ENCODE peak calls at places on chromosomes 12 and 14, in nine cellular contexts. W is naive thymus-derived CD4-positive, alpha-beta T cell; G is cardiac fibroblast; Z is hepatocyte; O is GM23338; T is coronary artery; H is neural progenitor cell; J is sigmoid colon; A is lower leg skin. M is an unnamed sample.

GRCh38 chr14:33475623-33476022 is 475.3 kb downstream of the EGLN3 start:
- DNase-seq in W (no peak), G (peak), Z (peak), O (peak), T (no peak), H (peak), J (no peak), A (no peak), M (peak)

GRCh38 chr12:76018111-76018510 is 13.5 kb downstream of the PHLDA1 start:
- DNase-seq in W (no peak), G (peak), Z (peak), O (peak), T (no peak), H (peak), J (no peak), A (no peak), M (peak)

GRCh38 chr12:120640840-120641833 is 711 bp downstream of the CABP1 start:
- DNase-seq in W (peak), G (peak), Z (peak), O (peak), T (no peak), H (peak), J (no peak), A (no peak), M (peak)

GRCh38 chr12:25957898-25958253 is 606 bp upstream of the RASSF8 start:
- DNase-seq in W (no peak), G (peak), Z (no peak), O (peak), T (no peak), H (no peak), J (no peak), A (no peak), M (peak)

GRCh38 chr12:94244165-94245133 is 96.1 kb downstream of the PLXNC1 start:
- DNase-seq in W (no peak), G (no peak), Z (no peak), O (no peak), T (no peak), H (no peak), J (no peak), A (no peak), M (no peak)

GRCh38 chr12:288687-289086 is 26.1 kb upstream of the SLC6A13 start:
- DNase-seq in W (no peak), G (peak), Z (no peak), O (no peak), T (no peak), H (no peak), J (no peak), A (no peak), M (peak)

GRCh38 chr14:50924848-50925247 is 19.4 kb downstream of the PYGL start:
- DNase-seq in W (no peak), G (no peak), Z (no peak), O (no peak), T (no peak), H (no peak), J (no peak), A (no peak), M (no peak)

GRCh38 chr12:52259850-52260249 is 14.6 kb upstream of the KRT86 start:
- DNase-seq in W (no peak), G (no peak), Z (no peak), O (no peak), T (no peak), H (no peak), J (no peak), A (no peak), M (no peak)

GRCh38 chr12:64737539-64737938 is 21.7 kb downstream of the GNS start:
- DNase-seq in W (peak), G (no peak), Z (no peak), O (no peak), T (no peak), H (no peak), J (no peak), A (no peak), M (no peak)

GRCh38 chr14:24238123-24238522 is 4.3 kb downstream of the TINF2 start:
- DNase-seq in W (no peak), G (no peak), Z (peak), O (no peak), T (no peak), H (no peak), J (no peak), A (peak), M (no peak)

GRCh38 chr14:99244960-99245340 is 27.0 kb downstream of the BCL11B start:
- DNase-seq in W (no peak), G (no peak), Z (no peak), O (peak), T (no peak), H (no peak), J (no peak), A (no peak), M (no peak)

GRCh38 chr14:72904840-72905561 is 11.1 kb upstream of the DPF3 start:
- DNase-seq in W (peak), G (peak), Z (peak), O (peak), T (peak), H (peak), J (peak), A (no peak), M (peak)

GRCh38 chr14:59154383-59154782 is 34.1 kb upstream of the DAAM1 start:
- DNase-seq in W (peak), G (peak), Z (no peak), O (no peak), T (no peak), H (no peak), J (no peak), A (no peak), M (peak)

GRCh38 chr12:8742501-8742900 is 44.7 kb downstream of the RIMKLB start:
- DNase-seq in W (no peak), G (peak), Z (no peak), O (no peak), T (no peak), H (no peak), J (no peak), A (no peak), M (peak)

GRCh38 chr14:72906316-72906715 is 12.4 kb upstream of the DPF3 start:
- DNase-seq in W (no peak), G (peak), Z (no peak), O (no peak), T (peak), H (no peak), J (no peak), A (no peak), M (peak)

GRCh38 chr12:321606-322326 is 59.1 kb upstream of the SLC6A13 start:
- DNase-seq in W (no peak), G (peak), Z (peak), O (no peak), T (no peak), H (no peak), J (no peak), A (no peak), M (peak)

GRCh38 chr14:33165926-33166289 is 227.2 kb downstream of the NPAS3 start:
- DNase-seq in W (no peak), G (no peak), Z (no peak), O (no peak), T (no peak), H (no peak), J (no peak), A (no peak), M (no peak)

GRCh38 chr12:47121146-47121545 is 41.4 kb upstream of the AMIGO2 start:
- DNase-seq in W (no peak), G (no peak), Z (no peak), O (no peak), T (no peak), H (no peak), J (no peak), A (no peak), M (peak)

GRCh38 chr14:97603201-97603600 is 806.0 kb downstream of the VRK1 start:
- DNase-seq in W (no peak), G (no peak), Z (no peak), O (no peak), T (no peak), H (no peak), J (no peak), A (no peak), M (no peak)

GRCh38 chr12:132466241-132467188 is 23.4 kb upstream of the FBRSL1 start:
- DNase-seq in W (no peak), G (peak), Z (no peak), O (no peak), T (no peak), H (no peak), J (no peak), A (no peak), M (peak)

GRCh38 chr12:57611116-57611809 is at the start of gene ARHGEF25:
- DNase-seq in W (no peak), G (peak), Z (peak), O (peak), T (peak), H (peak), J (peak), A (peak), M (peak)

GRCh38 chr14:32075636-32076277 is 1.3 kb upstream of the ARHGAP5 start:
- DNase-seq in W (no peak), G (peak), Z (peak), O (peak), T (peak), H (peak), J (peak), A (no peak), M (peak)

GRCh38 chr12:6792522-6793201 is 3.3 kb downstream of the CD4 start:
- DNase-seq in W (peak), G (peak), Z (no peak), O (no peak), T (no peak), H (peak), J (peak), A (no peak), M (no peak)

GRCh38 chr12:45336331-45336730 is 120.4 kb downstream of the ANO6 start:
- DNase-seq in W (no peak), G (peak), Z (peak), O (no peak), T (no peak), H (no peak), J (no peak), A (no peak), M (peak)

GRCh38 chr14:68695326-68695768 is 97.5 kb downstream of the ZFP36L1 start:
- DNase-seq in W (no peak), G (peak), Z (no peak), O (no peak), T (peak), H (no peak), J (peak), A (peak), M (peak)

GRCh38 chr14:72416892-72417291 is 477.0 kb downstream of the DPF3 start:
- DNase-seq in W (no peak), G (no peak), Z (no peak), O (no peak), T (no peak), H (no peak), J (no peak), A (no peak), M (no peak)

GRCh38 chr12:128542844-128543243 is 275.9 kb downstream of the TMEM132C start:
- DNase-seq in W (no peak), G (no peak), Z (no peak), O (no peak), T (no peak), H (no peak), J (no peak), A (no peak), M (no peak)

GRCh38 chr12:8662592-8662991 is at the start of gene MFAP5:
- DNase-seq in W (no peak), G (peak), Z (no peak), O (peak), T (no peak), H (peak), J (peak), A (no peak), M (no peak)

GRCh38 chr14:65791551-65791981 is 379.0 kb downstream of the FUT8 start:
- DNase-seq in W (peak), G (peak), Z (no peak), O (no peak), T (no peak), H (no peak), J (no peak), A (no peak), M (peak)

GRCh38 chr12:2167231-2167630 is 114.4 kb downstream of the CACNA1C start:
- DNase-seq in W (no peak), G (no peak), Z (no peak), O (no peak), T (no peak), H (no peak), J (no peak), A (no peak), M (no peak)
- H3K4me3 ChIP-seq in W (no peak), G (no peak), Z (no peak), O (no peak), T (no peak), H (no peak), J (no peak), A (no peak), M (no peak)

GRCh38 chr14:95918466-95918865 is 41.8 kb downstream of the TUNAR start:
- DNase-seq in W (no peak), G (no peak), Z (peak), O (no peak), T (no peak), H (peak), J (no peak), A (no peak), M (no peak)
- H3K4me3 ChIP-seq in W (no peak), G (no peak), Z (no peak), O (no peak), T (no peak), H (peak), J (no peak), A (no peak), M (no peak)

DNA sequence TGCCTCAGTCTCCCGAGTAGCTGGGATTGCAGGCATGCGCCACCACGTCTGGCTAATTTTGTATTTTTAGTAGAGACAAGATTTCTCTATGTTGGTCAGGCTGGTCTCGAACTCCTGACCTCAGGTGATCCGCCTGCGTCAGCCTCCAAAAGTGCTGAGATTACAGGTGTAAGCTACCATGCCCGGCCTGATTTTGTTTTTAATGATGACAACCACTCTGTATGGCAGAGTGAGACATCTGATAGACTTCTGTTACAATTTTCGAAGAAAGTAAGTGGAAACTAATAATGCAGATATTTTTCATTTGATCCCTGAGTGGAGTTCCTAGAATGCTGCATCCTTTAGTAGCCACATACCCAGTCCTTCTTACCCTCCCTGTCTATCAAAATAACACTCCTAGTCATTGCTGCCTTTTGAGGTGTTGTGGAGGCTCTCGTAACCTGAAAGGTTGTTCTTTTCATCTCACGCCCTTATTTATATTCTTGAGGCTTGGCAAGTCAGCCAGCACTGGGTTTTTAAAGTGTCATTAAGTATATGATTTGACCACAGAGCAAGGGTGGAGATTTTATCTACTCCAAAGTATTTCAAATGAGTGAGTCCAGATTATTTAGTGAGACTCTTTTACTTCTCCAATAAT is 5.9 kb upstream of the EID3 start:
- DNase-seq in W (no peak), G (no peak), Z (no peak), O (no peak), T (no peak), H (no peak), J (no peak), A (no peak), M (no peak)
- H3K4me3 ChIP-seq in W (no peak), G (no peak), Z (no peak), O (no peak), T (no peak), H (no peak), J (no peak), A (no peak), M (no peak)

DNA sequence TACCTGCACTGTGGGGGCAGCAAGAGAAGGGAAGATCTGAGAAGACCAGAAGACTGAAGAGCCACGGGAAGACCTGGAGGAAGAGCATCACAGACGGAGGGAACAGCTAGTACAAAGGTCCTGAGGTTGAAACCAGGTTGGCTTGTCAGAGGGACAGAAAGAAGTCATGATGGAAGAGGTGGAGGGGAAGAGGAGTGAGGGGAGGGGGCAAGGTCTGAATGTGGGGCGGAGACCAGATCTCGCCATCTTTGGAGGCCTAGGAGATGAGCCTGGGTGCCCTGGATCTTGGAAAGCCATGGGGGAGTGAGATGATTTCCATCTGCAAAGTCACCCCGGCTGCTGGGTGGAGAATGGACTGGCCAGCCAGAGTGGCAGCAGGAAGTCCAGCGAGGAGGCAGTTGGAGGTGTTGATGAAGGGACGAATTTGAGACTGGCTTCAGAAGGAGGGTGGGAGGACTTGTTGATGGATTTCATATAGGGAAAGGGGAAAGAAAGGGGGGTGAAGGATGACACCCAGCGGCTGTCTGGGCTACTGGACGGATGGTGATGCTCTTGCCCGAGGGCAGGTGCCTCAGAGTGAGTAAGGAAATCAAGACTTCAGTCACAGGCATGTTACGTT is 14.6 kb upstream of the UBC start:
- DNase-seq in W (no peak), G (no peak), Z (no peak), O (no peak), T (no peak), H (no peak), J (peak), A (no peak), M (no peak)
- H3K4me3 ChIP-seq in W (peak), G (no peak), Z (no peak), O (peak), T (no peak), H (no peak), J (no peak), A (no peak), M (no peak)

DNA sequence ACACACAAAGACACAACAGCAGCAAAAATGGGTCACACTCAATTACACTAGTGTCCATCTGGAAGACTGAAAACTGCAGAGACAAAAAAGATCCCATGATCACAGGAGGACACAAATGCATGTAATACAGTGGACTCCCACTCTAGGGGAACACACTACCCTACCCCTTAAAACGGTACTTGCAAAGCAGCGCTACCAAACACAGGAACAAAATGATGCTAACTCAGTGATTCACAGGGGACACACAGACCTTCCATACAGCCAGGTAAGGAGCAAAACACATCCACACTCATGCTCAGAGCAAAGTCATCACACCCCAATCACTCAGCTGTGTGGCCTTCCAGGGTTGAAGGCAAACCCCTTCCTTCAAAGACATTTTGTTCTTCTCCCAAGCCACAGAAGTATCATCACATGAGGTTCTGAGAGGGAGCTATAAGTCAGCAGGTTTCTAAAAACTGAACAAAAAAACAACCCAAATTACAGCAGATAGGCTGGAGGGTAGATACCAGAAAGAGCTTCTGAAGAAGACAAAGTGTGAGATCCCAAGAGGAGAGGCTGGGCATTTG is 14.8 kb downstream of the SMUG1 start:
- DNase-seq in W (no peak), G (no peak), Z (no peak), O (no peak), T (no peak), H (no peak), J (no peak), A (no peak), M (no peak)
- H3K4me3 ChIP-seq in W (no peak), G (no peak), Z (no peak), O (peak), T (peak), H (peak), J (peak), A (no peak), M (no peak)

GRCh38 chr12:48956279-48957140 is 777 bp downstream of the ARF3 start:
- DNase-seq in W (no peak), G (peak), Z (peak), O (peak), T (peak), H (peak), J (peak), A (peak), M (peak)

GRCh38 chr12:48960834-48961233 is 3.5 kb upstream of the ARF3 start:
- DNase-seq in W (no peak), G (no peak), Z (no peak), O (no peak), T (no peak), H (no peak), J (no peak), A (no peak), M (no peak)

GRCh38 chr12:48954781-48955501 is 2.3 kb downstream of the ARF3 start:
- DNase-seq in W (no peak), G (no peak), Z (no peak), O (no peak), T (no peak), H (no peak), J (no peak), A (no peak), M (no peak)

GRCh38 chr12:48957141-48958048 is at the start of gene ARF3:
- DNase-seq in W (peak), G (peak), Z (peak), O (peak), T (peak), H (peak), J (peak), A (peak), M (peak)

GRCh38 chr12:48958049-48958388 is 732 bp upstream of the ARF3 start:
- DNase-seq in W (no peak), G (no peak), Z (no peak), O (no peak), T (no peak), H (no peak), J (no peak), A (no peak), M (no peak)
- H3K4me3 ChIP-seq in W (peak), G (peak), Z (peak), O (peak), T (peak), H (peak), J (peak), A (no peak), M (no peak)

GRCh38 chr12:28240853-28241252 is 50.6 kb downstream of the CCDC91 start:
- DNase-seq in W (no peak), G (no peak), Z (no peak), O (no peak), T (no peak), H (no peak), J (no peak), A (no peak), M (no peak)

GRCh38 chr12:28239918-28240317 is 49.7 kb downstream of the CCDC91 start:
- DNase-seq in W (no peak), G (no peak), Z (no peak), O (no peak), T (no peak), H (no peak), J (no peak), A (no peak), M (no peak)

GRCh38 chr12:28237423-28237822 is 47.2 kb downstream of the CCDC91 start:
- DNase-seq in W (no peak), G (no peak), Z (no peak), O (peak), T (no peak), H (no peak), J (no peak), A (no peak), M (no peak)

GRCh38 chr12:28242888-28243633 is 52.8 kb downstream of the CCDC91 start:
- DNase-seq in W (no peak), G (peak), Z (no peak), O (no peak), T (no peak), H (no peak), J (no peak), A (no peak), M (no peak)

DNA sequence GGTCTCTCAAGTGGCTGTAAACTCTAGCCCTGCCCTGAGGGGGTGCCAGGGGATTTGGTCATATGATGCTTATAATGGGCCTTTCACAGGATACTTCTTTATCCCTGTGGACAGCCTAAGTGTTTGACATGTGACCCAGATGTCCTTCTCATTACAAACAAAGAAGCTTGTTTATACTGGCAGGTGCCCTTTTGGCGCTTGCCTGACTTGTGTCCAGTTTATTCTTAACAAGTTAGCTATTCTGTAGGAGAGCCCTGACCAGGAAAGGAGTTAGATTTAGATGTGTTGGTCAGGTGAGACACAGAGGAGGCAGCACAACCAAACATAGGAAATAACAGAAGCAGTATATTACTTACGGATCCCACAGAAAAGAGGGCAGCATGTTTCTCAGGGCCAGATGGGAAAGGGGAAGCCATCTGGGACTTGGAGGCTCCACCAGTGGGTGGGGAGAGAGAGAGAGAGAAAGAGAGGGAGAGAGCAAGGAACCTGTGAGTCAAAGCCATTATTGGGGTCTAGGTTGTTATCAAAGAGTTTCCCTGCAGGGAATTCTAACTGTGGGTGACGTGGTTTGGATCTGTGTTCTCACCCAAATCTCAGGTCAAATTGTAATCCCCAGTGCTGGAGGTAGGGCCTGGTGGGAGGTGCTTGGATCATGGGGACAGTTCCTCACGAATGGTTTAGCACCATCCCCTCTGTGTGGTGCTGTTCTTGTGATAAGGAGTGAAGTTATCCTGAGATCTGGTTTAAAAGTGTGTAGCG is 52.1 kb downstream of the CCDC91 start:
- DNase-seq in W (no peak), G (no peak), Z (no peak), O (peak), T (no peak), H (no peak), J (no peak), A (no peak), M (no peak)
- H3K4me3 ChIP-seq in W (no peak), G (no peak), Z (no peak), O (no peak), T (no peak), H (no peak), J (no peak), A (no peak), M (no peak)